ENCODE peak calls at places on chromosomes 12 and 14, in nine cellular contexts. H is CD8-positive, alpha-beta memory T cell; A is cardiac muscle cell; F is Panc1; K is ovary; I is AG04450; X is upper lobe of right lung; N is PC-3; E is endothelial cell of umbilical vein. Y is an unnamed sample.

GRCh38 chr12:81209001-81209400 is 131.1 kb downstream of the ACSS3 start:
- DNase-seq in H (no peak), A (no peak), F (no peak), K (no peak), I (no peak), X (no peak), N (no peak), E (peak; percentile 11), Y (no peak)

GRCh38 chr14:94412671-94413638 is 24.6 kb upstream of the SERPINA1 start:
- DNase-seq in H (no peak), A (no peak), F (no peak), K (no peak), I (no peak), X (no peak), N (peak; percentile 12), E (no peak), Y (no peak)

GRCh38 chr12:106127289-106128126 is 11.2 kb downstream of the NUAK1 start:
- DNase-seq in H (no peak), A (no peak), F (no peak), K (no peak), I (no peak), X (no peak), N (peak; percentile 33), E (no peak), Y (no peak)

GRCh38 chr12:124153396-124153795 is 141.5 kb upstream of the RFLNA start:
- DNase-seq in H (no peak), A (no peak), F (no peak), K (no peak), I (no peak), X (no peak), N (no peak), E (no peak), Y (no peak)

GRCh38 chr14:67167420-67168109 is 21.7 kb upstream of the GARIN2 start:
- DNase-seq in H (no peak), A (no peak), F (no peak), K (no peak), I (no peak), X (no peak), N (peak; percentile 72), E (no peak), Y (no peak)

GRCh38 chr12:126051611-126052107 is 986.4 kb downstream of the AACS start:
- DNase-seq in H (no peak), A (no peak), F (no peak), K (no peak), I (no peak), X (no peak), N (peak; percentile 74), E (no peak), Y (no peak)

GRCh38 chr14:22598099-22598895 is at the start of gene ABHD4:
- DNase-seq in H (peak; percentile 63), A (peak; percentile 88), F (no peak), K (peak; percentile 86), I (no peak), X (peak; percentile 93), N (peak; percentile 61), E (peak; percentile 79), Y (peak; percentile 67)

GRCh38 chr14:49339130-49339529 is 247.1 kb downstream of the RPS29 start:
- DNase-seq in H (no peak), A (no peak), F (no peak), K (no peak), I (no peak), X (no peak), N (no peak), E (no peak), Y (no peak)

GRCh38 chr12:132940071-132940719 is 15.9 kb downstream of the ZNF605 start:
- DNase-seq in H (no peak), A (no peak), F (no peak), K (no peak), I (no peak), X (no peak), N (no peak), E (no peak), Y (peak; percentile 84)
- H3K9me3 ChIP-seq in H (peaks cover 7% of the 10 kb centered on the region), A (no peaks in the 10 kb centered on the region), F (peaks cover 42% of the 10 kb centered on the region), K (peaks cover 54% of the 10 kb centered on the region), I (peaks cover 78% of the 10 kb centered on the region), X (peaks cover 54% of the 10 kb centered on the region), N (peaks cover 17% of the 10 kb centered on the region), E (peaks cover 9% of the 10 kb centered on the region), Y (peaks cover 65% of the 10 kb centered on the region)

GRCh38 chr14:105860615-105861580 is 334.5 kb downstream of the TMEM121 start:
- DNase-seq in H (peak; percentile 0), A (no peak), F (no peak), K (no peak), I (no peak), X (peak; percentile 50), N (no peak), E (no peak), Y (no peak)

GRCh38 chr14:105859717-105860614 is 333.6 kb downstream of the TMEM121 start:
- DNase-seq in H (peak; percentile 44), A (no peak), F (no peak), K (peak; percentile 21), I (no peak), X (peak; percentile 57), N (no peak), E (no peak), Y (no peak)

GRCh38 chr14:105862581-105863239 is 336.3 kb downstream of the TMEM121 start:
- DNase-seq in H (peak; percentile 0), A (no peak), F (no peak), K (no peak), I (no peak), X (peak; percentile 38), N (no peak), E (no peak), Y (no peak)

GRCh38 chr14:105863296-105864108 is 337.1 kb downstream of the TMEM121 start:
- DNase-seq in H (peak; percentile 0), A (no peak), F (no peak), K (peak; percentile 17), I (no peak), X (peak; percentile 46), N (no peak), E (no peak), Y (peak; percentile 32)

GRCh38 chr14:105861985-105862465 is 335.6 kb downstream of the TMEM121 start:
- DNase-seq in H (peak; percentile 0), A (no peak), F (no peak), K (no peak), I (no peak), X (no peak), N (no peak), E (no peak), Y (no peak)
- H3K9me3 ChIP-seq in H (no peaks in the 10 kb centered on the region), A (no peaks in the 10 kb centered on the region), F (no peaks in the 10 kb centered on the region), K (peaks cover 5% of the 10 kb centered on the region), I (peaks cover 94% of the 10 kb centered on the region), X (no peaks in the 10 kb centered on the region), N (no peaks in the 10 kb centered on the region), E (peaks cover 12% of the 10 kb centered on the region), Y (peaks cover 7% of the 10 kb centered on the region)

GRCh38 chr14:41403360-41403759 is 203.3 kb upstream of the LRFN5 start:
- DNase-seq in H (no peak), A (no peak), F (no peak), K (no peak), I (no peak), X (no peak), N (no peak), E (no peak), Y (no peak)

GRCh38 chr14:41404121-41404520 is 202.6 kb upstream of the LRFN5 start:
- DNase-seq in H (no peak), A (no peak), F (no peak), K (no peak), I (no peak), X (no peak), N (no peak), E (no peak), Y (no peak)
- H3K9me3 ChIP-seq in H (no peaks in the 10 kb centered on the region), A (no peaks in the 10 kb centered on the region), F (no peaks in the 10 kb centered on the region), K (no peaks in the 10 kb centered on the region), I (no peaks in the 10 kb centered on the region), X (no peaks in the 10 kb centered on the region), N (no peaks in the 10 kb centered on the region), E (no peaks in the 10 kb centered on the region), Y (no peaks in the 10 kb centered on the region)

GRCh38 chr14:101351769-101352168 is 209.5 kb upstream of the DIO3 start:
- DNase-seq in H (no peak), A (no peak), F (no peak), K (no peak), I (no peak), X (no peak), N (no peak), E (no peak), Y (no peak)
- H3K9me3 ChIP-seq in H (no peaks in the 10 kb centered on the region), A (no peaks in the 10 kb centered on the region), F (peaks cover 4% of the 10 kb centered on the region), K (peaks cover 4% of the 10 kb centered on the region), I (peaks cover 12% of the 10 kb centered on the region), X (no peaks in the 10 kb centered on the region), N (peaks cover 1% of the 10 kb centered on the region), E (peaks cover 2% of the 10 kb centered on the region), Y (no peaks in the 10 kb centered on the region)

DNA sequence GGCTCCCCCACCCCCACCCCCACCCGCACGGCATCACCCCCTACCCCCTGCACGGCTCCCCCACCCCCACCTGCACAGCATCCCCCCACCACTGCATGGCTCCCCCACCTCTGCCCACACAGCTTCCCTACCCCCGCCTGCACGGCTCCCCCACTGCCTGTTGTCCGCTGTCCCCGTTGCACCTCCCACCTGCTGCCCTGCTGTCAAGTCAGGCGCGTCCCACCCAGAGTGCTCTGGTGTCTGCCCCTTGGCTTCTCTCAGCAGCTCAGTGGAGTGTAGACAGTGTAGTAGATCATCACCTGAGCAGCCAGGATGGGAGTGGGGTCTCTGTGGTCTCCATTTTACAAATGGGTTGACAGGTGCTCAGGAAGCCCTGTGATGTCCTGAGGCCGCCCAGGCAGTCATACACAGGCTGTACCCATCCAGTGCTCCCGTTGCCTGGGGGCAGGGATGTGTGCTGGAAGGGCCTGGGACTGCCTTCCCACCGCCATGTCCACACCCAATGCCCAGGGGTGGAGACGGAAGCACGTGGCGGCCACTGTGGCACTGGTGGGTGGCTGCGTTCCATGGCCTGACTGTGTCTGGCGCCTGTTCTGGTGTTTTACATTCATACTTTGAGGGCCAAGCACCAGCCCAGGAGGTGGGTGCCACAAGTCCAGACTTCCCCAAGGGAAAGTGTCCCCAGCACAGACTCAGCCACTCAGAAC is 32.5 kb downstream of the PACS2 start:
- DNase-seq in H (no peak), A (no peak), F (no peak), K (no peak), I (no peak), X (no peak), N (no peak), E (no peak), Y (no peak)
- H3K9me3 ChIP-seq in H (no peaks in the 10 kb centered on the region), A (no peaks in the 10 kb centered on the region), F (no peaks in the 10 kb centered on the region), K (no peaks in the 10 kb centered on the region), I (peaks cover 13% of the 10 kb centered on the region), X (no peaks in the 10 kb centered on the region), N (no peaks in the 10 kb centered on the region), E (no peaks in the 10 kb centered on the region), Y (no peaks in the 10 kb centered on the region)

GRCh38 chr14:106812788-106813476 is 1286.5 kb downstream of the TMEM121 start:
- DNase-seq in H (no peak), A (no peak), F (no peak), K (no peak), I (no peak), X (no peak), N (no peak), E (no peak), Y (no peak)
- H3K9me3 ChIP-seq in H (no peaks in the 10 kb centered on the region), A (no peaks in the 10 kb centered on the region), F (no peaks in the 10 kb centered on the region), K (no peaks in the 10 kb centered on the region), I (peaks cover 26% of the 10 kb centered on the region), X (no peaks in the 10 kb centered on the region), N (no peaks in the 10 kb centered on the region), E (peaks cover 3% of the 10 kb centered on the region), Y (no peaks in the 10 kb centered on the region)